ENCODE peak calls at places on chromosomes 5 and 9, in four cellular contexts. One of them, this sample, is unnamed.

GRCh38 chr9:134053941-134054761 is 13.7 kb downstream of the BRD3 start:
- DNase-seq in T-helper 2 cell: no peak
- DNase-seq in COR-L47: no peak
- DNase-seq in amniotic epithelial cell: no peak
- DNase-seq in this sample: no peak

GRCh38 chr9:121192959-121193645 is 8.6 kb downstream of the RAB14 start:
- DNase-seq in T-helper 2 cell: no peak
- DNase-seq in amniotic epithelial cell: no peak
- DNase-seq in COR-L47: no peak
- DNase-seq in this sample: no peak

GRCh38 chr5:53501054-53501453 is 20.6 kb downstream of the FST start:
- DNase-seq in COR-L47: no peak
- DNase-seq in T-helper 2 cell: no peak
- DNase-seq in amniotic epithelial cell: peak; percentile 6
- DNase-seq in this sample: no peak

GRCh38 chr9:137452761-137453642 is 6.1 kb downstream of the NSMF start:
- DNase-seq in amniotic epithelial cell: no peak
- DNase-seq in COR-L47: no peak
- DNase-seq in T-helper 2 cell: no peak
- DNase-seq in this sample: no peak

GRCh38 chr9:88783613-88784230 is 207.5 kb upstream of the S1PR3 start:
- DNase-seq in T-helper 2 cell: no peak
- DNase-seq in amniotic epithelial cell: no peak
- DNase-seq in COR-L47: no peak
- DNase-seq in this sample: no peak

GRCh38 chr9:111815200-111816070 is 20.7 kb upstream of the SHOC1 start:
- DNase-seq in amniotic epithelial cell: no peak
- DNase-seq in COR-L47: peak; percentile 17
- DNase-seq in T-helper 2 cell: no peak
- DNase-seq in this sample: no peak

GRCh38 chr5:119470851-119471451 is 18.7 kb downstream of the HSD17B4 start:
- DNase-seq in COR-L47: no peak
- DNase-seq in amniotic epithelial cell: peak; percentile 44
- DNase-seq in T-helper 2 cell: no peak
- DNase-seq in this sample: peak; percentile 6

GRCh38 chr9:4927701-4928100 is 57.4 kb upstream of the JAK2 start:
- DNase-seq in T-helper 2 cell: no peak
- DNase-seq in COR-L47: no peak
- DNase-seq in amniotic epithelial cell: no peak
- DNase-seq in this sample: no peak

GRCh38 chr9:4756420-4756819 is 15.4 kb upstream of the AK3 start:
- DNase-seq in amniotic epithelial cell: no peak
- DNase-seq in COR-L47: no peak
- DNase-seq in T-helper 2 cell: no peak
- DNase-seq in this sample: no peak